ENCODE peak calls at places on chromosomes 1 and 21, in four cellular contexts. Y is H1, R is GM12878, Z is HepG2. Q is an unnamed sample.

GRCh38 chr1:143720087-143721023 is 251.4 kb downstream of the FAM72C start:
- DNase-seq in Y (no peak), R (no peak), Z (no peak), Q (no peak)

GRCh38 chr1:7003676-7004075 is 218.4 kb downstream of the CAMTA1 start:
- DNase-seq in Z (no peak), R (no peak), Y (no peak), Q (no peak)

GRCh38 chr1:98028800-98029199 is 108.0 kb upstream of the DPYD start:
- DNase-seq in Z (no peak), R (no peak), Y (no peak), Q (no peak)

GRCh38 chr1:6960291-6960758 is 175.1 kb downstream of the CAMTA1 start:
- DNase-seq in R (no peak), Y (no peak), Z (no peak), Q (no peak)

GRCh38 chr1:236753554-236753953 is 41.5 kb upstream of the MTR start:
- DNase-seq in Y (peak), Z (peak), R (no peak), Q (peak)

GRCh38 chr1:53341961-53342707 is 14.3 kb upstream of the LRP8 start:
- DNase-seq in Y (no peak), Z (no peak), R (no peak), Q (no peak)

GRCh38 chr21:45415188-45415942 is 10.4 kb downstream of the COL18A1 start:
- DNase-seq in R (no peak), Z (no peak), Y (no peak), Q (no peak)

GRCh38 chr1:234655328-234656069 is 45.5 kb upstream of the IRF2BP2 start:
- DNase-seq in R (no peak), Y (no peak), Z (no peak), Q (no peak)

GRCh38 chr21:35252831-35253230 is 203.7 kb upstream of the RUNX1 start:
- DNase-seq in Y (no peak), Z (no peak), R (no peak), Q (no peak)

GRCh38 chr1:31639543-31639942 is 5.1 kb downstream of the PEF1 start:
- DNase-seq in R (no peak), Z (no peak), Y (no peak), Q (no peak)

GRCh38 chr1:208238710-208239517 is 5.3 kb downstream of the PLXNA2 start:
- DNase-seq in Y (no peak), Z (no peak), R (no peak), Q (no peak)

GRCh38 chr1:66286307-66286706 is 247.6 kb upstream of the SGIP1 start:
- DNase-seq in R (no peak), Y (no peak), Z (no peak), Q (no peak)

GRCh38 chr1:226967665-226968064 is 27.6 kb downstream of the COQ8A start:
- DNase-seq in R (no peak), Y (no peak), Z (no peak), Q (no peak)

GRCh38 chr1:64161347-64162080 is 41.9 kb upstream of the UBE2U start:
- DNase-seq in Y (no peak), R (no peak), Z (no peak), Q (no peak)

GRCh38 chr1:208135354-208135753 is 108.8 kb downstream of the PLXNA2 start:
- DNase-seq in R (no peak), Z (peak), Y (no peak), Q (no peak)

GRCh38 chr1:186983327-186983726 is 154.6 kb downstream of the PLA2G4A start:
- DNase-seq in Y (no peak), Z (no peak), R (no peak), Q (no peak)

GRCh38 chr1:221699582-221700519 is 42.0 kb downstream of the DUSP10 start:
- DNase-seq in R (no peak), Y (no peak), Z (no peak), Q (no peak)

GRCh38 chr1:2233997-2234761 is 6.1 kb downstream of the SKI start:
- DNase-seq in R (no peak), Y (no peak), Z (peak), Q (no peak)

GRCh38 chr1:49556676-49557234 is 467.0 kb downstream of the AGBL4 start:
- DNase-seq in Y (no peak), R (no peak), Z (no peak), Q (no peak)

GRCh38 chr21:42263591-42264131 is 44.7 kb downstream of the ABCG1 start:
- DNase-seq in Y (no peak), Z (no peak), R (no peak), Q (no peak)

GRCh38 chr1:210072129-210072528 is 134.1 kb downstream of the SYT14 start:
- DNase-seq in Z (no peak), Y (no peak), R (no peak), Q (no peak)

GRCh38 chr1:157652859-157653493 is 47.6 kb downstream of the FCRL3 start:
- DNase-seq in Y (no peak), Z (no peak), R (peak), Q (no peak)

GRCh38 chr1:16236091-16236494 is 890 bp downstream of the CPLANE2 start:
- DNase-seq in R (peak), Y (no peak), Z (peak), Q (no peak)

GRCh38 chr1:244919320-244920282 is 55.3 kb upstream of the HNRNPU start:
- DNase-seq in Y (no peak), R (no peak), Z (no peak), Q (no peak)

GRCh38 chr1:167111853-167112455 is 18.1 kb downstream of the STYXL2 start:
- DNase-seq in Y (no peak), R (no peak), Z (no peak), Q (no peak)

GRCh38 chr1:54701066-54701465 is 14.6 kb upstream of the TTC4 start:
- DNase-seq in R (no peak), Y (no peak), Z (no peak), Q (no peak)

GRCh38 chr21:46420241-46421190 is 38.2 kb upstream of the DIP2A start:
- DNase-seq in Y (no peak), Z (no peak), R (no peak), Q (no peak)

GRCh38 chr1:17235135-17235880 is 13.6 kb upstream of the PADI3 start:
- DNase-seq in R (no peak), Y (no peak), Z (no peak), Q (no peak)

GRCh38 chr1:17243274-17243673 is 5.6 kb upstream of the PADI3 start:
- DNase-seq in Y (no peak), Z (no peak), R (no peak), Q (no peak)

GRCh38 chr1:17234405-17234804 is 14.5 kb upstream of the PADI3 start:
- DNase-seq in Z (no peak), Y (no peak), R (no peak), Q (no peak)

GRCh38 chr1:17236779-17237601 is 11.9 kb upstream of the PADI3 start:
- DNase-seq in Z (peak), R (peak), Y (peak), Q (peak)

DNA sequence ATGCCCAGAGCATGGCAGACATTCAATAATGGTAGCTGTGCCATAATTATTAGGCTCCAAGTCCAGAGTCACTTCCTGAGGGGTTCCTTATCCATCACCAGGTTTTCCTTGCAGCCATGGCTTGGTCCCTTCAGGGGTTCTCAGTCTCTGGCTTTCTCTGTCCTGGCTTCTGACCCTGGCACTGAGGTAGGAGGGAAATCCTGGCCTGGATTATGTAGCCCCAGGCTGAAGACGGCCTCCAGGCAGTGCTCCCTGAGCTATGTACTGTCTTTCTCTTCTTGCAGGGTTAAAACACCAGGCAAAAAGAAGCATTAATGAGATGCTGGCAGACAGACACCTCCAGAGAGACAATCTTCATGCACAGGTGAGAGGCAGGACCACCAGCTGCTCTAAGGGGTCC is 9.5 kb upstream of the PADI3 start:
- DNase-seq in Y (peak), R (peak), Z (peak), Q (peak)
- TF ChIP-seq SUZ12 in Y (no peak), R (no peak), Z (no peak), Q (no peak)

DNA sequence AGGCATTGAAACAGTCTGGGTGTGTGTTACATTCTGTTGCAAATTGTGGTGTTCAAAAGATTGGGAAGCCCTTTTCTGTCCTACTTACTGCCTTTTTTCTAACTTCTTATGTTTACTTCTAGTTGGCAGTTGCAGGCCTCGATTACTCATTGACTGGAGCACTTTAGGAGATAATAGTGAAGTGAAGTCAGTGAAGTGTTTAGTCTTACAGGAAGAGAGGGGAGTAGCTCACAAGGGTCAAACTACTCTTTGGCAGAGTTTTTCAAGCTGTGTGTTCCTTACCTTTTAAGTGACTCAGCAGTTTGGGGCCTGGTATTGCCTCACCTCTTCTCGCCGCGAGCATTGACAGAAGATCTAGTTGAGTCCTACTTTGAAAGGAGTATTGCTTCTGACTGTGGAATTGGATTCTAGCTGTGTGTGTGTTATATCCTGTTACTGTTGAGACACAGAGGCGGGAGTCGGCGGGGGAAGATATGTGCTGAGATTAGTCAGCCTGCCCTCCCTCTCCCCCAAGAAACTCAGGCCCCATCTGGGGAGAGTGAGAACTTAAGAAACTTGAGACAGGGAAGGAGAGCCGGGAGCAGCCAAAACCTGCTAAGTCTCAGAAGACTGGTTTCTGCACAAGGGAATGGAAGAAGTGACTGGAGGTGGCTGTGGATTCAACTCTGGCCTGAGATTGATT is 19.3 kb downstream of the AHCYL1 start:
- DNase-seq in Z (peak), Y (no peak), R (peak), Q (peak)
- TF ChIP-seq YY1 in Z (no peak), Y (no peak), R (no peak), Q (no peak)

DNA sequence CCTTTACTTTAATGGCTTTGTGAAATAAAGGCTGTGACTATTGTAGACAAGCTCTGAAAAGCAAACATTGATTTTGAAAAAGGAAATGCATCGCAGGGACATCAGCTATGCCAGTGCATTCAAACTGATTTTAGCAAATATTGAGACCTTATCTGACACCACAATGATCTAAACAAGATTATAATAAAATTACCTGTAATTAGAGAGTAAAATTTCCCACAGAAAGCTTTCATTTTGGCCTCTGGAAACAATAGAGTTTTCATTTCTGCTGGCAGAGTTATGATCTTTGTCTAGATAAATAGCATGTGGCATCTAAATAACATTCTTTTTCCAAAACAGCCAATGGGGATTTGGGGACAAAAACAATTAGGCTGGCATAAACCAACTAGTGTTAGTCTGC is 650.4 kb upstream of the PRMT6 start:
- DNase-seq in Z (no peak), R (no peak), Y (no peak), Q (no peak)
- TF ChIP-seq SUZ12 in Z (no peak), R (no peak), Y (no peak), Q (no peak)

GRCh38 chr1:151737479-151737878 is 16.2 kb downstream of the RIIAD1 start:
- DNase-seq in R (no peak), Y (no peak), Z (no peak), Q (no peak)
- TF ChIP-seq YY1 in R (no peak), Y (no peak), Z (no peak), Q (no peak)

GRCh38 chr1:97006044-97006676 is 284.6 kb downstream of the PTBP2 start:
- DNase-seq in Y (no peak), R (peak), Z (no peak), Q (no peak)
- TF ChIP-seq SUZ12 in Y (no peak), R (no peak), Z (no peak), Q (no peak)

DNA sequence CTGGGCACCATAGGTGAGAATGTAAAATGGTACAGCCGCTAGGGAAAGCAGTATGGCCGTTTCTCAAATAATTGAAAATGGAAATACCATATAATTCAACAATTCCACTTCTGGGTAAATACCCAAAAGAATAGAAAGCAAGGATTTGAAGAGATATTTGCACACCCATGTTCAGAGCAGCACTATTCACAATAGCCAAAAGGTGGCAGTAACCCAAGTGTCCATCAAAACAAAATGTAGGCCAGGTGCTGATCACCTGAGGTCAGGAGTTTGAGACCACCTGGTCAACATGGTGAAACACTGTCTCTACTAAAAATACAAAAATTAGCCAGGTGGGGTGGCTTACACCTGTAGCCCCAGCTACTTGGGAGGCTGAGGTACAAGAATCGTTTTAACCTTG is 62.1 kb downstream of the OLIG1 start:
- DNase-seq in Z (peak), R (no peak), Y (no peak), Q (no peak)
- TF ChIP-seq YY1 in Z (no peak), R (no peak), Y (no peak), Q (no peak)

GRCh38 chr1:41576620-41577019 is 92.1 kb upstream of the EDN2 start:
- DNase-seq in R (no peak), Y (no peak), Z (no peak), Q (no peak)

GRCh38 chr1:41573803-41574713 is 89.6 kb upstream of the EDN2 start:
- DNase-seq in R (peak), Y (peak), Z (peak), Q (peak)

GRCh38 chr1:41576206-41576605 is 91.7 kb upstream of the EDN2 start:
- DNase-seq in Y (no peak), Z (no peak), R (no peak), Q (no peak)

GRCh38 chr1:41572224-41572623 is 87.7 kb upstream of the EDN2 start:
- DNase-seq in Y (no peak), R (no peak), Z (no peak), Q (no peak)

DNA sequence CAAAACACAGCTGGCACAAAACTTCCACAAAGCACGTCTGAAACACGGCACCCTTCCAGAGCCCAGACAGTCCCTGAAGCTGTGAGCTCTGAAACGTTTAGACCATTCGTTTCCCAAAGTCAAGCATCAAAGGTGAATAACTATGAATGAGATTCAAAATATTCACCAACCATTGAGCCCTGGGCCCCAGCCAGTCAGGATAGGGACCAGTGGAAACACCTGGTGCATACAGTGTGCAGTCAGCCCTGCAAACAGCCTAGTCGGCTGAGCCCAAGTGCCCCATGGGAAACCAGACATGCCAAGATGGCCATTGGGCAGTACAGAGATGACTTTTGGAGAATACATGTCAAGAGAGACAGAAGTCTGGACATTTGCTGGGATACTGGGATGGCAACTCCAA is 90.4 kb upstream of the EDN2 start:
- DNase-seq in Z (no peak), Y (no peak), R (peak), Q (no peak)
- TF ChIP-seq SUZ12 in Z (no peak), Y (no peak), R (no peak), Q (no peak)

GRCh38 chr1:230427981-230428380 is 1.8 kb upstream of the PGBD5 start:
- DNase-seq in R (no peak), Y (peak), Z (no peak), Q (peak)

GRCh38 chr1:230427477-230427876 is 1.3 kb upstream of the PGBD5 start:
- DNase-seq in Y (no peak), Z (no peak), R (no peak), Q (no peak)

GRCh38 chr1:230425252-230426061 is 675 bp downstream of the PGBD5 start:
- DNase-seq in R (no peak), Y (no peak), Z (no peak), Q (no peak)

GRCh38 chr1:230424440-230425251 is 1.5 kb downstream of the PGBD5 start:
- DNase-seq in R (no peak), Y (no peak), Z (no peak), Q (no peak)

DNA sequence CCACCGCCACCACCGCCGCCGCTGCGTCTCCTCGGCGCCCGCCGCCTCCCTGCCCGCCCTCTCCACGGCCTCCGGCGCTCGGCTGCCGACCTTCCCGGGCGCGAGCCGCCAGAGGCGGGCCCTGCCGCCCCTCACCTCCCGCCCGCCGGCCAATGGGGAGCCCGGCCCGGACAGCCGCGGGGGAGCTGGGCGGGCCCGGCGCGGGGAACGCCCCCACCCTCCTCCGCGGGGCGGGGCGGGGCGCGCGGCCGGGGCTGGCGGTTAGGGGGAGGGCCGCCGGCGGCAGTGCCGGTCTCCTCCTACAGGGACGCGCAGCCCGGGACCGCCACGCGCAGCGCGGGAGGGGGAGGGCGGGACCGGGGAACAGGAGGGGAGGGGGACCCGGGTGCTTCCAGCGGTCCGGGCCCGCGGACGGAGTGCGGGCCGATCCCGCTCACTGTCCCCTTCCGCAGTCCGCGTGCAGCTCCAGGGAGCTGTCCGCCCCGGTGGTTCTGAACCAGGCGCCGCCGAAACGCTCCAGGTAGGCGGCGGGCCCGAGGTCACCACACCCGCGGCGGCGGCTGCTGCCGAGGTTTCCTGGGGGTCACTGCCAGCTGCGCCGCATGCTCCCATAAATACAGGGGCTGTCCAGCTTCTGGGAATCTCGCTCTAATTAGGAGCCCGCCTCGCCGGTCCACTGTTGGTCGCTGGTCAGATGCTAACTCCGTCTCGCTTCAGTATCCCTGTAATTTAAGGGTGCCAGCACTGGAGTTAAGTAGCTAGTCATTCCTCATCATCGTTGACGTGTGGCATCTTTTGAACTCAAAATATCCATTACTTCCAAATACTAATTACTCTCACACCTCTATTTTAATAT is at the start of gene PGBD5:
- DNase-seq in R (no peak), Y (peak), Z (peak), Q (peak)
- TF ChIP-seq YY1 in R (no peak), Y (no peak), Z (no peak), Q (no peak)

Q was measured in NT2/D1.